ENCODE peak calls at places on chromosomes 11 and 22, in four cellular contexts. Y is IMR-90, U is psoas muscle, R is GM23248. M is an unnamed sample.

GRCh38 chr11:126139541-126140091 is 71.8 kb downstream of the RPUSD4 start:
- DNase-seq in U (no peak), Y (peak; percentile 53), R (peak; percentile 59), M (no peak)

GRCh38 chr11:116415095-116415494 is 357.7 kb downstream of the BUD13 start:
- DNase-seq in Y (no peak), R (no peak), U (no peak), M (no peak)

GRCh38 chr22:47130883-47131610 is 368.6 kb downstream of the TBC1D22A start:
- DNase-seq in Y (no peak), U (no peak), R (no peak), M (no peak)

GRCh38 chr22:18095101-18095805 is 15.4 kb upstream of the TUBA8 start:
- DNase-seq in R (no peak), Y (peak; percentile 38), U (peak; percentile 67), M (no peak)

GRCh38 chr11:88106685-88107084 is 68.6 kb downstream of the RAB38 start:
- DNase-seq in Y (no peak), R (no peak), U (no peak), M (no peak)

GRCh38 chr11:114154271-114155047 is 94.9 kb downstream of the ZBTB16 start:
- DNase-seq in Y (no peak), R (peak; percentile 60), U (peak; percentile 79), M (no peak)

GRCh38 chr11:12319734-12320387 is 57.5 kb upstream of the PARVA start:
- DNase-seq in U (no peak), Y (peak; percentile 22), R (no peak), M (no peak)

GRCh38 chr11:31804439-31805036 is 6.6 kb downstream of the PAX6 start:
- DNase-seq in U (peak; percentile 48), R (no peak), Y (no peak), M (no peak)

GRCh38 chr11:100105605-100106358 is 581.3 kb upstream of the ARHGAP42 start:
- DNase-seq in U (no peak), Y (no peak), R (no peak), M (no peak)

GRCh38 chr11:31240340-31240904 is 129.1 kb downstream of the DCDC1 start:
- DNase-seq in U (no peak), Y (peak; percentile 33), R (peak; percentile 39), M (no peak)

GRCh38 chr11:27697679-27698275 is 2.5 kb downstream of the BDNF start:
- DNase-seq in R (peak; percentile 48), U (no peak), Y (no peak), M (no peak)
- H3K4me3 ChIP-seq in R (peak overlapping the region; percentile 92), U (no peak overlapping the region), Y (peak overlapping the region; percentile 85), M (no peak overlapping the region)

GRCh38 chr11:8018742-8019631 is 31.9 kb downstream of the EIF3F start:
- DNase-seq in R (peak; percentile 91), U (peak; percentile 84), Y (peak; percentile 69), M (peak; percentile 54)
- H3K4me3 ChIP-seq in R (peak overlapping the region; percentile 71), U (peak overlapping the region; percentile 71), Y (peak overlapping the region; percentile 58), M (peak overlapping the region; percentile 82)

GRCh38 chr11:121443688-121444275 is 8.3 kb upstream of the SORL1 start:
- DNase-seq in R (no peak), Y (no peak), U (no peak), M (no peak)
- H3K4me3 ChIP-seq in R (no peak overlapping the region), Y (no peak overlapping the region), U (no peak overlapping the region), M (no peak overlapping the region)

DNA sequence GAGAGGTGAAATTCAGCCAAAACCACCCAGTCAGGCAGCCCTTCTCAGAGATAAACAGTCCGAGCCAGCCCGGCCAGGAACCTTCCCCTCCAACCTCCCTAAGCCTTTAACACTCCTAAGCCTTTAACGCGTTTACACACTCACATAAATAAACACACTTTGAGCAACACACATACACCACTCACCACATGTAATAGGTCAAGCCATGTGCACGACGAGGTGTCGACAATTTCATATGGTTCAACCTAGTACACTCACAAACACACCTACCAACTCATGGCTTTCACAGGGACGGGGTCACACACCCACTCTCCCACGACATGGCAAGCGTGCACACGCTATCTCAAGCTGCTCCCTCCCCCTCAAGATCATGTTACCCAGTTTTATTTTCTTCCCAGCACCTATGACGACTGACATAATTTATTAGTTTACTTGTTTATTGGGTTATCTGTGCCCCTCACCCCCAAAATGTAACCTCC is 15.5 kb downstream of the SLC43A1 start:
- DNase-seq in Y (no peak), U (no peak), R (no peak), M (no peak)
- H3K4me3 ChIP-seq in Y (peak overlapping the region; percentile 23), U (peak overlapping the region; percentile 51), R (peak overlapping the region; percentile 58), M (peak overlapping the region; percentile 72)

DNA sequence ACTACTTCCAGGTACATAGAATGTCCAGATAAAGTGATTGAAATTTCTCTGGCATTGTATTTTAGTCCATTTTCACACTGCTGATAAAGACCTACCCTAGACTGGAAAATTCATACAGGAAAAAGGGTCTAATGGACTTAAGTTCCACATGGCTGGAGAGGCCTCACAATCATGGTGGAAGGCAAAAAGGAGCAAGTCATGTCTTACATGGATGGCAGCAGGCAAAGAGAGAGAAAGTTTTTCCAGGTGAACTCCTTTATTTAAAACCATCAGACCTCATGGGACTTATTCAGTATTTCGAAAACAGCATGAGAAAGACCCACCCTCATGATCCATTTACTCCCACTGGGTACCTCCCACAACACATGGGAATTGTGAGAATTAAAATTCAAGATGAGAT is 1359.7 kb upstream of the RAG2 start:
- DNase-seq in Y (no peak), U (no peak), R (no peak), M (no peak)
- H3K4me3 ChIP-seq in Y (no peak overlapping the region), U (no peak overlapping the region), R (no peak overlapping the region), M (no peak overlapping the region)

DNA sequence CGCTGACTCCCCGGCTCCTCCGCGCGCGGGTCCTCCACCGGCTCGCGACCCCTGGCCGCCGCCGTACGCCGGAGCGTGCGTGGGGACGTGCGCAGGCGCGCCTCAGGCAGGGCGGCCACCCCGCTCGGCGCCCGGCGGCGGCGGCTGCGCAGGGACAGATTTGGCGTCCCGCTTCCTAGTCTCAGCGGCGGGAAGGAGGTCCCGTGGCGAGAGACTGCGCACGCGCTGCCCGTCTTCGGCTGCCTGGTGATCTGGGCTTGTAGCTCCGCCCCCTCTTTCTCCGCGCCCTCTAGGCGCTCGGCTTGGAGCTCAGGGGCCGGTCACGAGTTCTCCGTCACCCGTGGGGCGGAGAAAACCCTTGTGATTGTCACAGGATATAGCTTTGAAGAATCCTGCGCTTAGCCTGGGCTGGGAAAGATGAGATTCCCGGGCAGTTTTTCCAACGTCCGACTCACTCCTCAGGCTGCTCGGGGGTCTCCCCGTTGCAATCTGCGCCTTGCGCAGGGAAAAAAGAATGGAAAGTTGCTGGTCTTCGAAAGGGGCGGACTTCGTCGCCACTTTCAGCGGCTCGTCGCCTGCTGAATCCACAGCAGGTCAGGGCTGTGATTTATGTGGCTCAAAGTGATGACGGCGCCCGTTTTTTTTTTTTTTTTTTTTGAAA is at the start of gene PATL1:
- DNase-seq in Y (peak; percentile 98), R (peak; percentile 100), U (peak; percentile 100), M (peak; percentile 98)
- H3K4me3 ChIP-seq in Y (peak within 1 kb of the TSS; percentile 97), R (peak within 1 kb of the TSS; percentile 84), U (peak within 1 kb of the TSS; percentile 86), M (peak within 1 kb of the TSS; percentile 99)

GRCh38 chr22:41699264-41700104 is at the start of gene MEI1:
- DNase-seq in U (peak; percentile 92), Y (peak; percentile 56), R (peak; percentile 70), M (peak; percentile 28)

GRCh38 chr22:41695211-41695610 is 4.1 kb upstream of the MEI1 start:
- DNase-seq in R (peak; percentile 29), U (no peak), Y (no peak), M (no peak)

GRCh38 chr22:41700105-41700358 is 729 bp downstream of the MEI1 start:
- DNase-seq in U (no peak), Y (no peak), R (no peak), M (no peak)

GRCh38 chr22:41696714-41697113 is 2.6 kb upstream of the MEI1 start:
- DNase-seq in R (no peak), Y (no peak), U (no peak), M (no peak)

DNA sequence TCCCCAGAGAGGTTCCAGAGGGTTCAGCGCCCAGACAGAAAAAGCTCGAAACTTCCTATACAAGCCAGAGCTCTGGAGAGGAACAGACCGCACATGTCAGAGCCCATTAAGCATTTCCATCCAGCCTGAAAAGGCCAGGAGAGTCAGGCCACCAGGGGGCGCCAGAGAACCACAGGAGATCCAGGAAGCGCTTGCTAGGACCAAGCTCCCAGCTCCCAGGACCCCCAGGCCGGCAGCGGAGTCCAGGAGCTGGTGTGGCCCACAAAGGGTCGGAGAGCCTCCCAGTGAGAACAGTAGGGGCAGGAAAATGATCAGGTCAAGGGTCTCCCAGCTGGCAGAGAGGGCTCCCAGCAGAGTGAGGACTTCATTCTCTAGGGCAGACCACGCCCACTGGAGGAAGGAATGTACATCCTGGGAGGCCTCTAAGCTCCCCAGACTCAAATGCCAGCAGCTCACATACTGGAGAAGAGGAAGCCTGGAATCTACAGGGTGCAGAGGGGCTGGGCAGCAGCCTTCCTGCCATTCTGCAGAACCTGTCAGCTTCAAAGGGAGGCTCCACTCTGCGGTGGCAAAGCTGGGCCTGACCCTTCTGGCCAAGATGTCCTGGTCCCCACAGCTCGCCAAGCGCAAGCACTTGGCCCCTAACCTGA is 2.1 kb upstream of the MEI1 start:
- DNase-seq in R (peak; percentile 87), U (peak; percentile 95), Y (peak; percentile 80), M (peak; percentile 74)
- H3K4me3 ChIP-seq in R (peak overlapping the region; percentile 34), U (peak overlapping the region; percentile 42), Y (no peak overlapping the region), M (peak overlapping the region; percentile 60)

M was measured in thoracic aorta.